ENCODE peak calls at places on chromosomes 7 and 10, in five cellular contexts. One of them, this sample, is unnamed.

GRCh38 chr7:138105216-138105615 is 29.0 kb downstream of the AKR1D1 start:
- DNase-seq in SJSA1: no peak
- DNase-seq in CD4-positive, alpha-beta memory T cell: no peak
- DNase-seq in astrocyte: no peak
- DNase-seq in lower lobe of right lung: no peak
- DNase-seq in this sample: no peak

GRCh38 chr10:110916554-110917346 is 2.2 kb downstream of the BBIP1 start:
- DNase-seq in SJSA1: peak
- DNase-seq in CD4-positive, alpha-beta memory T cell: no peak
- DNase-seq in astrocyte: peak
- DNase-seq in lower lobe of right lung: no peak
- DNase-seq in this sample: no peak

GRCh38 chr7:140593583-140593982 is 47.0 kb downstream of the DENND2A start:
- DNase-seq in SJSA1: no peak
- DNase-seq in CD4-positive, alpha-beta memory T cell: no peak
- DNase-seq in astrocyte: no peak
- DNase-seq in lower lobe of right lung: no peak
- DNase-seq in this sample: no peak

GRCh38 chr7:150966002-150966401 is 12.1 kb downstream of the KCNH2 start:
- DNase-seq in SJSA1: no peak
- DNase-seq in CD4-positive, alpha-beta memory T cell: no peak
- DNase-seq in astrocyte: no peak
- DNase-seq in lower lobe of right lung: no peak
- DNase-seq in this sample: peak

GRCh38 chr10:107165007-107165406 is 501 bp upstream of the SORCS1 start:
- DNase-seq in SJSA1: no peak
- DNase-seq in CD4-positive, alpha-beta memory T cell: no peak
- DNase-seq in astrocyte: no peak
- DNase-seq in lower lobe of right lung: no peak
- DNase-seq in this sample: peak

GRCh38 chr10:79411546-79412495 is 33.6 kb downstream of the ZCCHC24 start:
- DNase-seq in SJSA1: no peak
- DNase-seq in CD4-positive, alpha-beta memory T cell: no peak
- DNase-seq in astrocyte: no peak
- DNase-seq in lower lobe of right lung: peak
- DNase-seq in this sample: no peak

GRCh38 chr10:62250594-62251198 is 17.9 kb downstream of the RTKN2 start:
- DNase-seq in SJSA1: no peak
- DNase-seq in CD4-positive, alpha-beta memory T cell: no peak
- DNase-seq in astrocyte: peak
- DNase-seq in lower lobe of right lung: no peak
- DNase-seq in this sample: peak

GRCh38 chr10:46254007-46254383 is 32.8 kb upstream of the ANTXRL start:
- DNase-seq in SJSA1: no peak
- DNase-seq in CD4-positive, alpha-beta memory T cell: peak
- DNase-seq in astrocyte: no peak
- DNase-seq in lower lobe of right lung: no peak
- DNase-seq in this sample: no peak

GRCh38 chr10:44908071-44908709 is 2.9 kb upstream of the TMEM72 start:
- DNase-seq in SJSA1: no peak
- DNase-seq in CD4-positive, alpha-beta memory T cell: no peak
- DNase-seq in astrocyte: peak
- DNase-seq in lower lobe of right lung: no peak
- DNase-seq in this sample: peak

GRCh38 chr7:95867309-95867708 is 95.0 kb downstream of the DYNC1I1 start:
- DNase-seq in SJSA1: no peak
- DNase-seq in CD4-positive, alpha-beta memory T cell: no peak
- DNase-seq in astrocyte: no peak
- DNase-seq in lower lobe of right lung: no peak
- DNase-seq in this sample: peak

GRCh38 chr10:13162013-13162364 is 631 bp downstream of the MCM10 start:
- DNase-seq in SJSA1: no peak
- DNase-seq in CD4-positive, alpha-beta memory T cell: no peak
- DNase-seq in astrocyte: no peak
- DNase-seq in lower lobe of right lung: no peak
- DNase-seq in this sample: no peak

DNA sequence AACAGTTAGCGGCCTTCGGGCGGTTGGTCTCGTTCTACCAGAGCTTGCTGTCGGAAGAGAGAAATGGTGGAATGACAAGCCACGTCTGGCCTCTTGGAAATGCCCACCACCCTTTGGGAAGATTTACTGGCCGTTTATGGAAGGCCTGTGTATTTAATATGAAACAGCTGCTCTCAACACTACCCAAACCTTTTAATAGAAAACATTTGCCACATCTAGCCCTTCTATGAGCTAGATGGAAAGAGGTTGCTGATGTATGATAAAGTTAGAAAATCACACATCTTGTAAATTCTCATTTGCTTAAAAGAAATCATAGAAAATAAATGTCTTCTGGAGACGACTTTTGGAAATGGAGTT is 24.6 kb downstream of the NUP42 start:
- DNase-seq in SJSA1: no peak
- DNase-seq in CD4-positive, alpha-beta memory T cell: no peak
- DNase-seq in astrocyte: no peak
- DNase-seq in lower lobe of right lung: no peak
- DNase-seq in this sample: no peak
- H3K4me3 ChIP-seq in SJSA1: no peak
- H3K4me3 ChIP-seq in CD4-positive, alpha-beta memory T cell: no peak
- H3K4me3 ChIP-seq in astrocyte: peak
- H3K4me3 ChIP-seq in lower lobe of right lung: peak
- H3K4me3 ChIP-seq in this sample: no peak

GRCh38 chr10:114874827-114875541 is 53.4 kb downstream of the FHIP2A start:
- DNase-seq in SJSA1: no peak
- DNase-seq in CD4-positive, alpha-beta memory T cell: no peak
- DNase-seq in astrocyte: peak
- DNase-seq in lower lobe of right lung: no peak
- DNase-seq in this sample: no peak

GRCh38 chr10:114877301-114877644 is 55.7 kb downstream of the FHIP2A start:
- DNase-seq in SJSA1: no peak
- DNase-seq in CD4-positive, alpha-beta memory T cell: no peak
- DNase-seq in astrocyte: no peak
- DNase-seq in lower lobe of right lung: no peak
- DNase-seq in this sample: no peak

GRCh38 chr10:114876169-114876568 is 54.6 kb downstream of the FHIP2A start:
- DNase-seq in SJSA1: no peak
- DNase-seq in CD4-positive, alpha-beta memory T cell: no peak
- DNase-seq in astrocyte: no peak
- DNase-seq in lower lobe of right lung: no peak
- DNase-seq in this sample: no peak

GRCh38 chr10:114879093-114879492 is 57.5 kb downstream of the FHIP2A start:
- DNase-seq in SJSA1: no peak
- DNase-seq in CD4-positive, alpha-beta memory T cell: no peak
- DNase-seq in astrocyte: no peak
- DNase-seq in lower lobe of right lung: no peak
- DNase-seq in this sample: no peak

GRCh38 chr10:114876602-114877300 is 55.2 kb downstream of the FHIP2A start:
- DNase-seq in SJSA1: peak
- DNase-seq in CD4-positive, alpha-beta memory T cell: no peak
- DNase-seq in astrocyte: no peak
- DNase-seq in lower lobe of right lung: peak
- DNase-seq in this sample: peak
- H3K4me3 ChIP-seq in SJSA1: no peak
- H3K4me3 ChIP-seq in CD4-positive, alpha-beta memory T cell: no peak
- H3K4me3 ChIP-seq in astrocyte: no peak
- H3K4me3 ChIP-seq in lower lobe of right lung: no peak
- H3K4me3 ChIP-seq in this sample: no peak

GRCh38 chr7:157007470-157008066 is 2.9 kb downstream of the MNX1 start:
- DNase-seq in SJSA1: no peak
- DNase-seq in CD4-positive, alpha-beta memory T cell: no peak
- DNase-seq in astrocyte: no peak
- DNase-seq in lower lobe of right lung: no peak
- DNase-seq in this sample: no peak

GRCh38 chr7:157006829-157007469 is 3.5 kb downstream of the MNX1 start:
- DNase-seq in SJSA1: no peak
- DNase-seq in CD4-positive, alpha-beta memory T cell: no peak
- DNase-seq in astrocyte: no peak
- DNase-seq in lower lobe of right lung: no peak
- DNase-seq in this sample: no peak

GRCh38 chr7:157009170-157009777 is 1.2 kb downstream of the MNX1 start:
- DNase-seq in SJSA1: no peak
- DNase-seq in CD4-positive, alpha-beta memory T cell: no peak
- DNase-seq in astrocyte: no peak
- DNase-seq in lower lobe of right lung: no peak
- DNase-seq in this sample: no peak

GRCh38 chr7:157009778-157010587 is 480 bp downstream of the MNX1 start:
- DNase-seq in SJSA1: no peak
- DNase-seq in CD4-positive, alpha-beta memory T cell: no peak
- DNase-seq in astrocyte: no peak
- DNase-seq in lower lobe of right lung: no peak
- DNase-seq in this sample: no peak

DNA sequence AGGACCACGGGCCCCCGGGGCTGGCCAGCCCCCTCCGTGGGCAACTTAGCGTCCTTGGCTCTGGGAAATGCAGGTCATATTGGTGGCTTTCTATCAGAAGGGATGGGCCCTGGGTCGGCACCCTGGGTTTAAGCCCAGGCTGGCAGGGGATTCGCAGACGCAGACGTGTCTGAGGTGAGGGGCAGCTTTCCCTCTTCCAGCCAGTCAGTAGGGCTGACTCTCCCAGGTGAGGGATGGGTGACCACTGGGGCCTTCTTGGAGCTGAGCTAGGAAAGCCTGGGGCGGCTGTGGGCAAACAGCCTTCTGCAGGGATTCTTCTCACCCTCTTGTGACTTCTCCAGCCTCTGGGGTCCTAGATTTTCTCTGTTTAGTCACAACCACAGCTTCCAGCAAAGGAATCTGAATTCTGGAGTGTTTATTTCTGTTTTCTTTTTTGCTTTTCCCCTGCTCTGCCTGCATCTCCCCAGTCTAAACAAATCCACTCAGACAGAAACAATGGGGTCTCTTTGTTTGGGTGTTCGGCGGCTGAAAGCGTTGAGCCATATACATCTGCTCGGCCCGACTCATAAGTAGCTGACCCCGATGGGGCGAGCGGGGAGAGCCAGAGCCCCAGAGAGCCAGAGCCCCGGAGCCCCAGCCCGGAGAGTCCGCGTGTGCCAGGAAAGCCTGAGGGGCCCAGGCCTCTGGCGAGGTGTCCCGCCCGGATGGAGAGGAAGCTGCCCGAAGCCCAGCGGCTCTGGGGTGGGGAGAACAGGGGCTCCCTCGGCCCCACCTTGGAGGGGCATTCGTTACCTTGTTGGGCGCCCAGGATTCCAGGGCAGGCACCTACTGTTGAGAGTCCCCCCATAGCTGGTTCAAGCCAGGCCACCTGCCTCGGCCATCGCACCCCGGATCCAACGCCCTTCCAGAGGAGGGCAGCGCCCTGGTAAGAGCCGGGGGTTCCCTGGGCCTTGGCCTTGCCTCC is 2.0 kb downstream of the MNX1 start:
- DNase-seq in SJSA1: no peak
- DNase-seq in CD4-positive, alpha-beta memory T cell: no peak
- DNase-seq in astrocyte: no peak
- DNase-seq in lower lobe of right lung: no peak
- DNase-seq in this sample: peak
- H3K4me3 ChIP-seq in SJSA1: no peak
- H3K4me3 ChIP-seq in CD4-positive, alpha-beta memory T cell: no peak
- H3K4me3 ChIP-seq in astrocyte: no peak
- H3K4me3 ChIP-seq in lower lobe of right lung: peak
- H3K4me3 ChIP-seq in this sample: no peak

GRCh38 chr10:15624405-15625191 is 95.1 kb downstream of the ITGA8 start:
- DNase-seq in SJSA1: no peak
- DNase-seq in CD4-positive, alpha-beta memory T cell: no peak
- DNase-seq in astrocyte: peak
- DNase-seq in lower lobe of right lung: no peak
- DNase-seq in this sample: no peak
- H3K4me3 ChIP-seq in SJSA1: no peak
- H3K4me3 ChIP-seq in CD4-positive, alpha-beta memory T cell: no peak
- H3K4me3 ChIP-seq in astrocyte: no peak
- H3K4me3 ChIP-seq in lower lobe of right lung: no peak
- H3K4me3 ChIP-seq in this sample: no peak

This sample was measured in SJCRH30.